ENCODE peak calls at places on chromosomes 11 and 22, in nine cellular contexts. One of them, this sample, is unnamed.

GRCh38 chr11:92510591-92510990 is 286.0 kb downstream of the FAT3 start:
- DNase-seq in left ventricle myocardium inferior: no peak
- DNase-seq in spleen: no peak
- DNase-seq in upper lobe of right lung: no peak
- DNase-seq in SK-N-SH: no peak
- DNase-seq in uterus: no peak
- DNase-seq in RWPE1: no peak
- DNase-seq in SJCRH30: no peak
- DNase-seq in tibial nerve: no peak
- DNase-seq in this sample: peak

GRCh38 chr11:92727123-92727522 is 242.3 kb upstream of the MTNR1B start:
- DNase-seq in left ventricle myocardium inferior: no peak
- DNase-seq in spleen: no peak
- DNase-seq in upper lobe of right lung: no peak
- DNase-seq in SK-N-SH: no peak
- DNase-seq in uterus: no peak
- DNase-seq in RWPE1: no peak
- DNase-seq in SJCRH30: no peak
- DNase-seq in tibial nerve: no peak
- DNase-seq in this sample: no peak

GRCh38 chr22:42282943-42283287 is 12.5 kb upstream of the TCF20 start:
- DNase-seq in left ventricle myocardium inferior: no peak
- DNase-seq in spleen: no peak
- DNase-seq in upper lobe of right lung: peak
- DNase-seq in SK-N-SH: no peak
- DNase-seq in uterus: no peak
- DNase-seq in RWPE1: no peak
- DNase-seq in SJCRH30: no peak
- DNase-seq in tibial nerve: no peak
- DNase-seq in this sample: no peak

GRCh38 chr11:67820079-67820478 is 145.7 kb upstream of the ALDH3B2 start:
- DNase-seq in left ventricle myocardium inferior: no peak
- DNase-seq in spleen: no peak
- DNase-seq in upper lobe of right lung: peak
- DNase-seq in SK-N-SH: no peak
- DNase-seq in uterus: no peak
- DNase-seq in RWPE1: no peak
- DNase-seq in SJCRH30: no peak
- DNase-seq in tibial nerve: no peak
- DNase-seq in this sample: no peak

GRCh38 chr11:130409618-130410388 is 18.6 kb downstream of the ADAMTS8 start:
- DNase-seq in left ventricle myocardium inferior: no peak
- DNase-seq in spleen: no peak
- DNase-seq in upper lobe of right lung: no peak
- DNase-seq in SK-N-SH: no peak
- DNase-seq in uterus: no peak
- DNase-seq in RWPE1: no peak
- DNase-seq in SJCRH30: no peak
- DNase-seq in tibial nerve: no peak
- DNase-seq in this sample: peak

GRCh38 chr11:22472306-22472705 is 134.1 kb downstream of the SLC17A6 start:
- DNase-seq in left ventricle myocardium inferior: no peak
- DNase-seq in spleen: no peak
- DNase-seq in upper lobe of right lung: no peak
- DNase-seq in SK-N-SH: no peak
- DNase-seq in uterus: no peak
- DNase-seq in RWPE1: no peak
- DNase-seq in SJCRH30: no peak
- DNase-seq in tibial nerve: no peak
- DNase-seq in this sample: peak

GRCh38 chr11:7031346-7031957 is 11.2 kb downstream of the NLRP14 start:
- DNase-seq in left ventricle myocardium inferior: no peak
- DNase-seq in spleen: no peak
- DNase-seq in upper lobe of right lung: no peak
- DNase-seq in SK-N-SH: no peak
- DNase-seq in uterus: no peak
- DNase-seq in RWPE1: no peak
- DNase-seq in SJCRH30: no peak
- DNase-seq in tibial nerve: no peak
- DNase-seq in this sample: no peak

GRCh38 chr22:17281026-17281809 is 62.0 kb upstream of the ADA2 start:
- DNase-seq in left ventricle myocardium inferior: no peak
- DNase-seq in spleen: peak
- DNase-seq in upper lobe of right lung: no peak
- DNase-seq in SK-N-SH: no peak
- DNase-seq in uterus: no peak
- DNase-seq in RWPE1: no peak
- DNase-seq in SJCRH30: no peak
- DNase-seq in tibial nerve: no peak
- DNase-seq in this sample: peak

GRCh38 chr11:68402355-68403031 is 58.1 kb upstream of the PPP6R3 start:
- DNase-seq in left ventricle myocardium inferior: no peak
- DNase-seq in spleen: no peak
- DNase-seq in upper lobe of right lung: no peak
- DNase-seq in SK-N-SH: no peak
- DNase-seq in uterus: no peak
- DNase-seq in RWPE1: no peak
- DNase-seq in SJCRH30: no peak
- DNase-seq in tibial nerve: no peak
- DNase-seq in this sample: peak

GRCh38 chr11:3126207-3126865 is 38.8 kb downstream of the OSBPL5 start:
- DNase-seq in left ventricle myocardium inferior: peak
- DNase-seq in spleen: peak
- DNase-seq in upper lobe of right lung: peak
- DNase-seq in SK-N-SH: no peak
- DNase-seq in uterus: peak
- DNase-seq in RWPE1: peak
- DNase-seq in SJCRH30: no peak
- DNase-seq in tibial nerve: no peak
- DNase-seq in this sample: peak

GRCh38 chr22:23225724-23226496 is 45.6 kb downstream of the BCR start:
- DNase-seq in left ventricle myocardium inferior: peak
- DNase-seq in spleen: peak
- DNase-seq in upper lobe of right lung: peak
- DNase-seq in SK-N-SH: no peak
- DNase-seq in uterus: peak
- DNase-seq in RWPE1: peak
- DNase-seq in SJCRH30: no peak
- DNase-seq in tibial nerve: no peak
- DNase-seq in this sample: no peak

GRCh38 chr11:111623527-111624030 is 21.3 kb downstream of the SIK2 start:
- DNase-seq in left ventricle myocardium inferior: no peak
- DNase-seq in spleen: no peak
- DNase-seq in upper lobe of right lung: no peak
- DNase-seq in SK-N-SH: no peak
- DNase-seq in uterus: no peak
- DNase-seq in RWPE1: no peak
- DNase-seq in SJCRH30: no peak
- DNase-seq in tibial nerve: no peak
- DNase-seq in this sample: no peak

GRCh38 chr11:121281609-121282164 is 10.9 kb upstream of the SC5D start:
- DNase-seq in left ventricle myocardium inferior: no peak
- DNase-seq in spleen: no peak
- DNase-seq in upper lobe of right lung: no peak
- DNase-seq in SK-N-SH: no peak
- DNase-seq in uterus: no peak
- DNase-seq in RWPE1: no peak
- DNase-seq in SJCRH30: no peak
- DNase-seq in tibial nerve: no peak
- DNase-seq in this sample: no peak

GRCh38 chr11:131530411-131530810 is 160.0 kb downstream of the NTM start:
- DNase-seq in left ventricle myocardium inferior: no peak
- DNase-seq in spleen: no peak
- DNase-seq in upper lobe of right lung: no peak
- DNase-seq in SK-N-SH: no peak
- DNase-seq in uterus: no peak
- DNase-seq in RWPE1: no peak
- DNase-seq in SJCRH30: no peak
- DNase-seq in tibial nerve: no peak
- DNase-seq in this sample: no peak

GRCh38 chr11:113387605-113388211 is at the start of gene ANKK1:
- DNase-seq in left ventricle myocardium inferior: no peak
- DNase-seq in spleen: peak
- DNase-seq in upper lobe of right lung: no peak
- DNase-seq in SK-N-SH: peak
- DNase-seq in uterus: no peak
- DNase-seq in RWPE1: no peak
- DNase-seq in SJCRH30: no peak
- DNase-seq in tibial nerve: no peak
- DNase-seq in this sample: peak

GRCh38 chr11:97607301-97608000 is 1217.6 kb downstream of the JRKL start:
- DNase-seq in left ventricle myocardium inferior: no peak
- DNase-seq in spleen: no peak
- DNase-seq in upper lobe of right lung: no peak
- DNase-seq in SK-N-SH: no peak
- DNase-seq in uterus: no peak
- DNase-seq in RWPE1: no peak
- DNase-seq in SJCRH30: no peak
- DNase-seq in tibial nerve: no peak
- DNase-seq in this sample: no peak

GRCh38 chr22:26952004-26952403 is 294.6 kb downstream of the MIAT start:
- DNase-seq in left ventricle myocardium inferior: no peak
- DNase-seq in spleen: no peak
- DNase-seq in upper lobe of right lung: no peak
- DNase-seq in SK-N-SH: peak
- DNase-seq in uterus: no peak
- DNase-seq in RWPE1: no peak
- DNase-seq in SJCRH30: no peak
- DNase-seq in tibial nerve: no peak
- DNase-seq in this sample: no peak

GRCh38 chr22:30381250-30381649 is 6.0 kb downstream of the RNF215 start:
- DNase-seq in left ventricle myocardium inferior: no peak
- DNase-seq in spleen: no peak
- DNase-seq in upper lobe of right lung: no peak
- DNase-seq in SK-N-SH: no peak
- DNase-seq in uterus: no peak
- DNase-seq in RWPE1: no peak
- DNase-seq in SJCRH30: no peak
- DNase-seq in tibial nerve: no peak
- DNase-seq in this sample: no peak

GRCh38 chr11:48081151-48082010 is 101.0 kb downstream of the PTPRJ start:
- DNase-seq in left ventricle myocardium inferior: peak
- DNase-seq in spleen: peak
- DNase-seq in upper lobe of right lung: no peak
- DNase-seq in SK-N-SH: no peak
- DNase-seq in uterus: peak
- DNase-seq in RWPE1: no peak
- DNase-seq in SJCRH30: no peak
- DNase-seq in tibial nerve: peak
- DNase-seq in this sample: no peak
- H3K27ac ChIP-seq in left ventricle myocardium inferior: peak
- H3K27ac ChIP-seq in spleen: peak
- H3K27ac ChIP-seq in upper lobe of right lung: no peak
- H3K27ac ChIP-seq in SK-N-SH: peak
- H3K27ac ChIP-seq in uterus: no peak
- H3K27ac ChIP-seq in RWPE1: no peak
- H3K27ac ChIP-seq in SJCRH30: no peak
- H3K27ac ChIP-seq in tibial nerve: no peak
- H3K27ac ChIP-seq in this sample: no peak

DNA sequence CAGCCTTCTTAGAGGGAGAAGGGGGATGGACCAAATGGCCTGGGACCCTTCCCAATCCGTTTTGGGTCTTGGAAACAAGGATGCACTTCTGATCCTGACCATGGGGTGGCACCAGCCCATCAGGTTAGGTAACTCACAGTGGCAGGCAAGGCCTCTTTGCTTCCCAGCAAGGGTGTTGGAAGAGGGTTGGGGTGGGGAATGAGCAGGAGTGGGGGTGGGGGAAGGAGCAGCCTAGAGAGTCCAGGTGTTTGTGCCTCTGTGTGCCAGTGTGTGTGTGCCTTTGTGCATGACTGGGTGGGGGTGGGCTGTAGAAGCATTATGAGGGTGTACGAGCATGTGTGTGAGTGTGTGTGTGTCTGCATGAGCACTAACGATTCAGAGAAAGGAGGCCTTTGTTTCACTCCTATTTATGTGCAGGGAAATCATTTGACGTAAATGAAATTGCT is 213.1 kb downstream of the INSC start:
- DNase-seq in left ventricle myocardium inferior: peak
- DNase-seq in spleen: no peak
- DNase-seq in upper lobe of right lung: no peak
- DNase-seq in SK-N-SH: peak
- DNase-seq in uterus: peak
- DNase-seq in RWPE1: peak
- DNase-seq in SJCRH30: peak
- DNase-seq in tibial nerve: peak
- DNase-seq in this sample: peak
- H3K27ac ChIP-seq in left ventricle myocardium inferior: no peak
- H3K27ac ChIP-seq in spleen: no peak
- H3K27ac ChIP-seq in upper lobe of right lung: no peak
- H3K27ac ChIP-seq in SK-N-SH: peak
- H3K27ac ChIP-seq in uterus: no peak
- H3K27ac ChIP-seq in RWPE1: no peak
- H3K27ac ChIP-seq in SJCRH30: no peak
- H3K27ac ChIP-seq in tibial nerve: no peak
- H3K27ac ChIP-seq in this sample: no peak

DNA sequence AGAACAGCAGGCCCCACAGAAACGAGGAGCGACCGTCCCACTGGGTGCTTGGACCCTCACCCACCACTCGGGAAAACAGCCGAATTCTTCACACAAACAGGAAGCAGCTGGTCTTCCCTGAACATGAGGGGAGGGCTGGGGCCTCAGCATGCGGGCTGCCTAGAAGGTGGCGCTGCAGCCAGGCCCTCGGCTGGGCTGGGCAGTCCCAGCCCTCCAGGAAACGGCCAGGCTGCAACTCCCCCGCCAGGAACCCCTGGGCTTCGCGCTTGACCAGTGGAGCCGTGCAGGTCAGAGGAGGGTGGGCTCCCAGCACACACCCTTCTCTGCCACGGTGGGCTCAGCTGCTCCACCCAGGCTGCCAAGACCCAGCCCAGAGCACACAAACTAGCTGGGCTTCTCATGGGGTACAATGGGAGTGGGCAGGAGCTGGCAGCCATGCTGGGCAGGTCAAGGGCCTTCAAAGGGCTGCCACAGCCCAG is 29.6 kb downstream of the IGF2 start:
- DNase-seq in left ventricle myocardium inferior: no peak
- DNase-seq in spleen: no peak
- DNase-seq in upper lobe of right lung: no peak
- DNase-seq in SK-N-SH: peak
- DNase-seq in uterus: no peak
- DNase-seq in RWPE1: no peak
- DNase-seq in SJCRH30: peak
- DNase-seq in tibial nerve: no peak
- DNase-seq in this sample: peak
- H3K27ac ChIP-seq in left ventricle myocardium inferior: peak
- H3K27ac ChIP-seq in spleen: no peak
- H3K27ac ChIP-seq in upper lobe of right lung: peak
- H3K27ac ChIP-seq in SK-N-SH: no peak
- H3K27ac ChIP-seq in uterus: no peak
- H3K27ac ChIP-seq in RWPE1: no peak
- H3K27ac ChIP-seq in SJCRH30: peak
- H3K27ac ChIP-seq in tibial nerve: no peak
- H3K27ac ChIP-seq in this sample: no peak

DNA sequence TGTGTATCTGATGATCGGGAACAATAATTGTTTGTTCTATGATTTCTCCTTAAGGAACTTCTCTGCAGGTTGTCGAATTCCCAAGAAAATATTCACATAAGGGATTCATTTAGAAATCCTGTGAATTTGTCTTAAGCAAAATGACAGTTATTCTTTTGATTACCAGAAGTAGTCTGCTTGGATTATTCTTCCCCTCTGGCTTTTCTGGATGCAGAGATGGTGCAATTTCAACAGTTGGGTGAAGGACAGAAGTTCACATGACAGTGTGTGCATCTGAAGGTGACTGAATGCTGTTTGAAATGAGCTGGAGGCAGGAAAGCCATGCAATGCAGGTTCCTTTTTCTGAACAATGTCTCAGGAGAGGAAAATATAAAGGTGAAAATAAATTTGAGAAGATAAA is 137.2 kb upstream of the MTMR2 start:
- DNase-seq in left ventricle myocardium inferior: no peak
- DNase-seq in spleen: no peak
- DNase-seq in upper lobe of right lung: no peak
- DNase-seq in SK-N-SH: no peak
- DNase-seq in uterus: no peak
- DNase-seq in RWPE1: no peak
- DNase-seq in SJCRH30: no peak
- DNase-seq in tibial nerve: no peak
- DNase-seq in this sample: no peak
- H3K27ac ChIP-seq in left ventricle myocardium inferior: no peak
- H3K27ac ChIP-seq in spleen: no peak
- H3K27ac ChIP-seq in upper lobe of right lung: no peak
- H3K27ac ChIP-seq in SK-N-SH: peak
- H3K27ac ChIP-seq in uterus: no peak
- H3K27ac ChIP-seq in RWPE1: no peak
- H3K27ac ChIP-seq in SJCRH30: no peak
- H3K27ac ChIP-seq in tibial nerve: no peak
- H3K27ac ChIP-seq in this sample: no peak

This sample was measured in endodermal cell.